ENCODE peak calls at places on chromosomes 1 and 21, in ten cellular contexts. Y is KBM-7; D is fibroblast of the aortic adventitia; P is mucosa of gallbladder; J is stimulated activated CD8-positive, alpha-beta memory T cell treated with anti-CD3 and anti-CD28 coated beads, Interleukin-7, amount 100 ng/mL, for 1 hour; E is right lobe of liver; H is activated CD8-positive, alpha-beta T cell treated with anti-CD3 and anti-CD28 coated beads for 36 hours; O is astrocyte of the spinal cord; M is smooth muscle cell of the brain vasculature; K is NCI-H2029 treated with DMSO at 0.1 percent for 48 hours. B is an unnamed sample.
A peak's percentile ranks its signal among the peaks of the same experiment; 100 is the strongest.

GRCh38 chr1:41783189-41783639 is 135.5 kb downstream of the HIVEP3 start:
- DNase-seq in K (no peak), M (no peak), P (no peak), D (peak; percentile 70), Y (no peak), E (no peak), O (peak; percentile 79), J (no peak), H (peak; percentile 76), B (no peak)

GRCh38 chr21:45290948-45291612 is 3.4 kb upstream of the POFUT2 start:
- DNase-seq in K (no peak), Y (no peak), D (peak; percentile 73), H (no peak), M (no peak), O (peak; percentile 61), J (no peak), P (peak; percentile 31), E (no peak), B (no peak)

GRCh38 chr21:45745256-45745655 is 101.7 kb downstream of the PCBP3 start:
- DNase-seq in Y (no peak), H (no peak), K (no peak), E (no peak), P (no peak), J (no peak), M (no peak), O (no peak), D (no peak), B (no peak)

GRCh38 chr1:59556802-59557548 is 257.8 kb upstream of the HOOK1 start:
- DNase-seq in H (no peak), M (no peak), Y (no peak), J (no peak), O (no peak), K (no peak), P (no peak), D (no peak), E (no peak), B (no peak)

GRCh38 chr1:208688656-208689315 is 444.6 kb upstream of the PLXNA2 start:
- DNase-seq in O (no peak), D (no peak), H (no peak), J (no peak), M (no peak), E (no peak), P (no peak), K (no peak), Y (no peak), B (no peak)

GRCh38 chr21:46110499-46111192 is 12.7 kb downstream of the COL6A2 start:
- DNase-seq in O (no peak), D (peak; percentile 44), J (no peak), M (no peak), H (no peak), K (no peak), P (peak; percentile 24), E (peak; percentile 17), Y (no peak), B (no peak)

GRCh38 chr21:45504516-45505415 is 37.5 kb downstream of the SLC19A1 start:
- DNase-seq in M (no peak), O (no peak), E (peak; percentile 17), K (no peak), Y (no peak), D (no peak), H (no peak), J (no peak), P (no peak), B (no peak)

GRCh38 chr1:160354388-160354985 is 11.3 kb downstream of the NCSTN start:
- DNase-seq in K (no peak), P (no peak), Y (peak; percentile 42), J (no peak), H (peak; percentile 24), E (no peak), O (peak; percentile 22), M (no peak), D (peak; percentile 14), B (no peak)

GRCh38 chr1:78101514-78101913 is 55.7 kb downstream of the GIPC2 start:
- DNase-seq in H (no peak), M (no peak), P (peak; percentile 80), Y (no peak), D (peak; percentile 99), K (peak; percentile 17), O (peak; percentile 97), J (no peak), E (no peak), B (no peak)

GRCh38 chr1:89987170-89987819 is 7.6 kb upstream of the ZNF326 start:
- DNase-seq in D (peak; percentile 89), Y (peak; percentile 76), K (peak; percentile 97), H (peak; percentile 65), O (peak; percentile 80), J (peak; percentile 10), P (peak; percentile 73), M (peak; percentile 60), E (no peak), B (no peak)

GRCh38 chr1:226974544-226975258 is 34.6 kb downstream of the COQ8A start:
- DNase-seq in E (peak; percentile 71), K (no peak), D (no peak), M (no peak), P (peak; percentile 44), H (no peak), J (no peak), O (no peak), Y (no peak), B (no peak)

GRCh38 chr1:67522793-67523192 is 92.6 kb upstream of the SERBP1 start:
- DNase-seq in O (no peak), M (no peak), H (no peak), D (no peak), P (no peak), E (no peak), Y (no peak), K (no peak), J (no peak), B (no peak)

GRCh38 chr1:186875874-186876273 is 47.1 kb downstream of the PLA2G4A start:
- DNase-seq in M (no peak), Y (no peak), E (no peak), J (no peak), O (no peak), K (no peak), H (no peak), D (no peak), P (no peak), B (no peak)

GRCh38 chr1:27789511-27790154 is 16.6 kb downstream of the STX12 start:
- DNase-seq in M (no peak), O (peak; percentile 32), E (no peak), Y (peak; percentile 93), K (no peak), J (no peak), P (peak; percentile 33), H (no peak), D (peak; percentile 71), B (no peak)

GRCh38 chr21:34185051-34185750 is 111.8 kb downstream of the MRPS6 start:
- DNase-seq in M (no peak), H (no peak), J (no peak), P (no peak), D (no peak), Y (no peak), K (no peak), O (no peak), E (no peak), B (no peak)

GRCh38 chr1:217469983-217470382 is 160.9 kb downstream of the GPATCH2 start:
- DNase-seq in Y (no peak), J (no peak), E (no peak), K (no peak), O (no peak), D (no peak), P (peak; percentile 40), H (no peak), M (no peak), B (no peak)

GRCh38 chr1:151011154-151011850 is 3.1 kb downstream of the PRUNE1 start:
- DNase-seq in H (no peak), O (no peak), Y (peak; percentile 62), M (no peak), P (no peak), J (no peak), E (no peak), K (peak; percentile 28), D (peak; percentile 11), B (no peak)

GRCh38 chr1:200958597-200958996 is 63.9 kb downstream of the INAVA start:
- DNase-seq in P (no peak), E (no peak), D (no peak), J (no peak), H (no peak), M (no peak), K (no peak), Y (no peak), O (no peak), B (no peak)

GRCh38 chr1:183318433-183318832 is 99.7 kb downstream of the NMNAT2 start:
- DNase-seq in M (peak; percentile 69), J (no peak), O (peak; percentile 69), Y (peak; percentile 23), D (peak; percentile 97), H (peak; percentile 5), P (peak; percentile 74), K (no peak), E (peak; percentile 74), B (no peak)

GRCh38 chr1:78333426-78334012 is 157.3 kb upstream of the PTGFR start:
- DNase-seq in Y (peak; percentile 28), E (no peak), D (peak; percentile 78), M (no peak), O (no peak), J (no peak), H (peak; percentile 2), P (no peak), K (no peak), B (no peak)

GRCh38 chr1:171645553-171646336 is 6.7 kb downstream of the MYOC start:
- DNase-seq in H (no peak), P (peak; percentile 63), M (no peak), O (peak; percentile 17), K (no peak), Y (no peak), E (no peak), D (peak; percentile 96), J (no peak), B (no peak)

GRCh38 chr1:7313081-7313546 is 458.0 kb upstream of the VAMP3 start:
- DNase-seq in P (no peak), J (no peak), K (no peak), Y (no peak), E (no peak), M (no peak), O (no peak), D (no peak), H (no peak), B (no peak)

GRCh38 chr1:87362834-87363426 is 34.2 kb downstream of the LMO4 start:
- DNase-seq in J (no peak), E (no peak), P (no peak), M (no peak), K (no peak), H (no peak), D (no peak), O (no peak), Y (no peak), B (no peak)

GRCh38 chr1:163924041-163924440 is 602.3 kb downstream of the NUF2 start:
- DNase-seq in P (no peak), E (no peak), H (no peak), Y (no peak), J (no peak), M (no peak), O (no peak), D (no peak), K (no peak), B (no peak)

GRCh38 chr1:175829845-175830244 is 86.5 kb upstream of the TNR start:
- DNase-seq in E (no peak), K (no peak), D (no peak), J (no peak), Y (no peak), O (no peak), P (no peak), H (no peak), M (no peak), B (no peak)

GRCh38 chr1:12314328-12314903 is 84.6 kb downstream of the VPS13D start:
- DNase-seq in Y (peak; percentile 19), O (peak; percentile 54), E (no peak), H (no peak), P (no peak), M (no peak), J (no peak), K (no peak), D (peak; percentile 68), B (no peak)

GRCh38 chr1:244813327-244813726 is 22.1 kb upstream of the COX20 start:
- DNase-seq in M (no peak), H (no peak), K (no peak), D (no peak), P (no peak), Y (no peak), E (no peak), J (no peak), O (no peak), B (no peak)

GRCh38 chr1:51268675-51269033 is 32.6 kb downstream of the RNF11 start:
- DNase-seq in P (no peak), J (no peak), D (peak; percentile 62), M (no peak), E (no peak), Y (no peak), H (no peak), O (peak; percentile 45), K (no peak), B (no peak)

B was measured in activated gamma-delta T cell.